ENCODE peak calls at places on chromosomes 6 and 20, in five cellular contexts. One of them, this sample, is unnamed.

GRCh38 chr6:72424476-72424875 is 197.4 kb upstream of the KCNQ5 start:
- DNase-seq in GM23338: no peak
- DNase-seq in neuronal stem cell: no peak
- DNase-seq in neural progenitor cell: no peak
- DNase-seq in mesenchymal stem cell: no peak
- DNase-seq in this sample: no peak

GRCh38 chr20:5316188-5317158 is at the start of gene PROKR2:
- DNase-seq in GM23338: peak
- DNase-seq in mesenchymal stem cell: peak
- DNase-seq in neuronal stem cell: peak
- DNase-seq in neural progenitor cell: peak
- DNase-seq in this sample: no peak

GRCh38 chr20:6651016-6651415 is 116.5 kb upstream of the BMP2 start:
- DNase-seq in neural progenitor cell: no peak
- DNase-seq in neuronal stem cell: no peak
- DNase-seq in mesenchymal stem cell: peak
- DNase-seq in GM23338: no peak
- DNase-seq in this sample: peak

GRCh38 chr20:7708782-7709181 is 231.5 kb downstream of the HAO1 start:
- DNase-seq in neuronal stem cell: no peak
- DNase-seq in neural progenitor cell: no peak
- DNase-seq in mesenchymal stem cell: no peak
- DNase-seq in GM23338: no peak
- DNase-seq in this sample: no peak

GRCh38 chr20:43140719-43141118 is 49.0 kb downstream of the PTPRT start:
- DNase-seq in neural progenitor cell: no peak
- DNase-seq in GM23338: no peak
- DNase-seq in mesenchymal stem cell: no peak
- DNase-seq in neuronal stem cell: no peak
- DNase-seq in this sample: no peak

GRCh38 chr6:4759997-4760396 is 16.2 kb upstream of the CDYL start:
- DNase-seq in neuronal stem cell: no peak
- DNase-seq in neural progenitor cell: no peak
- DNase-seq in mesenchymal stem cell: peak
- DNase-seq in GM23338: no peak
- DNase-seq in this sample: no peak

GRCh38 chr6:56335733-56336132 is 88.4 kb upstream of the COL21A1 start:
- DNase-seq in GM23338: no peak
- DNase-seq in neural progenitor cell: no peak
- DNase-seq in neuronal stem cell: no peak
- DNase-seq in mesenchymal stem cell: peak
- DNase-seq in this sample: peak

GRCh38 chr20:4183361-4183760 is 168.0 kb upstream of the RNF24 start:
- DNase-seq in neuronal stem cell: no peak
- DNase-seq in mesenchymal stem cell: no peak
- DNase-seq in neural progenitor cell: no peak
- DNase-seq in GM23338: no peak
- DNase-seq in this sample: no peak

GRCh38 chr20:39877792-39878191 is 811.2 kb downstream of the MAFB start:
- DNase-seq in neuronal stem cell: no peak
- DNase-seq in mesenchymal stem cell: no peak
- DNase-seq in GM23338: no peak
- DNase-seq in neural progenitor cell: peak
- DNase-seq in this sample: no peak

GRCh38 chr6:43180985-43181384 is 1.0 kb upstream of the CUL9 start:
- DNase-seq in neuronal stem cell: no peak
- DNase-seq in GM23338: peak
- DNase-seq in mesenchymal stem cell: peak
- DNase-seq in neural progenitor cell: no peak
- DNase-seq in this sample: no peak

DNA sequence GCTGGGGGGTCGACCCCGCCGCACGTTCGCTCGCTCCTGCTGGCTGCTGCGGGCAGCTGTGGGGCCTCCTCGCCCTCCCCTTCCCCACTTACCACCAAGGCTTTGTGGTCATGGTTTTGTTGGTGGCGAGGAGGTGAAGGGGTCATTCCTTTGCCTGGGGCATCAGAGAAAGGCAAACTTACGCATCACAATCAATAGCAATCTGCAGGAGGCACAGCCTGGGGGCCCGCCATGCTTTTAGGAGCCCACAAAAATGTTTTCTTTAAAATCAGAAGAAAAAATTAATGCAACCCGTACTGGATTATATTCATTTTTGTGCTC is 137.0 kb downstream of the IMPG1 start:
- DNase-seq in GM23338: peak
- DNase-seq in neural progenitor cell: no peak
- DNase-seq in mesenchymal stem cell: no peak
- DNase-seq in neuronal stem cell: no peak
- DNase-seq in this sample: no peak
- H3K4me2 ChIP-seq in GM23338: peak
- H3K4me2 ChIP-seq in neural progenitor cell: peak
- H3K4me2 ChIP-seq in mesenchymal stem cell: peak
- H3K4me2 ChIP-seq in neuronal stem cell: peak
- H3K4me2 ChIP-seq in this sample: peak

GRCh38 chr6:111204881-111205280 is 117.6 kb downstream of the SLC16A10 start:
- DNase-seq in neural progenitor cell: no peak
- DNase-seq in neuronal stem cell: no peak
- DNase-seq in GM23338: no peak
- DNase-seq in mesenchymal stem cell: no peak
- DNase-seq in this sample: no peak
- H3K4me2 ChIP-seq in neural progenitor cell: no peak
- H3K4me2 ChIP-seq in neuronal stem cell: no peak
- H3K4me2 ChIP-seq in GM23338: no peak
- H3K4me2 ChIP-seq in mesenchymal stem cell: no peak
- H3K4me2 ChIP-seq in this sample: no peak

DNA sequence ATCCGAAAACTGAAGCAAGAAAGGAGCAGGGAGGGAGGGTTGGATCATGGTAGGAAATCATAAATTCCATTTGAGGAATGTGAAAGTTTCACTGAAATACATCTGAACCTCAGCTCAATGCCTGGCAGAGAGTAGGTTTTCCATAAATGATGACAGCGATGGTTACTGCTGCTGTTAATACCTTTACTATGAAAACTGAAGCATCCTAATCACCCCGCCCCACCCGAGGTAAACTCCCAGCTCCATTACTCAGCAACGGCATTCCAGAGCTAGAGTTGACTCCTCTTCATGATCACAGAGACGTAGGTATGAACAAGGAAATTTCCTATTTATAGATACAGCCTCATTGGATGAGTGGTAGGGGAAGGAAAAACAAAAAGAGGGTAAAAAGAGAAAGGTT is 7.1 kb upstream of the SASH1 start:
- DNase-seq in GM23338: no peak
- DNase-seq in neural progenitor cell: no peak
- DNase-seq in mesenchymal stem cell: peak
- DNase-seq in neuronal stem cell: no peak
- DNase-seq in this sample: peak
- H3K4me2 ChIP-seq in GM23338: no peak
- H3K4me2 ChIP-seq in neural progenitor cell: no peak
- H3K4me2 ChIP-seq in mesenchymal stem cell: no peak
- H3K4me2 ChIP-seq in neuronal stem cell: no peak
- H3K4me2 ChIP-seq in this sample: no peak

DNA sequence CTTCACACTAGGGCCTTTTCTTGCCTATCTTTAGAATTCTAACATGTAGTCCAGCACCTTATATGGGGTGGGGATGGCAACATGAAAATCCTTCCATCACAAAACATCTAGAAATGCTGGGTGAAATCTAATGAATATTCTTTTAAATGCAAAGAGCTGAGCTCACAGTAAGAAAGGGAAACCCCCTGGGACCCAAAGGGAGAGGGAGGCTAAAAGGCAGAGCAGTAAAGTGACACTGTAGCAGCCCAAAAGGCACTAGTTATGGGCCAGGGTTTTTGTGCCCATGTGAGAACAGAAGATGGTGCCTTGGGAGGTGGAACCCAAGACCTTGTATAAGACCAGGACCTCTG is 66.7 kb downstream of the TRAM2 start:
- DNase-seq in neural progenitor cell: no peak
- DNase-seq in mesenchymal stem cell: no peak
- DNase-seq in GM23338: no peak
- DNase-seq in neuronal stem cell: no peak
- DNase-seq in this sample: no peak
- H3K4me2 ChIP-seq in neural progenitor cell: no peak
- H3K4me2 ChIP-seq in mesenchymal stem cell: no peak
- H3K4me2 ChIP-seq in GM23338: peak
- H3K4me2 ChIP-seq in neuronal stem cell: no peak
- H3K4me2 ChIP-seq in this sample: no peak

GRCh38 chr20:41051426-41051825 is 22.8 kb downstream of the TOP1 start:
- DNase-seq in mesenchymal stem cell: no peak
- DNase-seq in neuronal stem cell: no peak
- DNase-seq in GM23338: no peak
- DNase-seq in neural progenitor cell: no peak
- DNase-seq in this sample: no peak
- H3K4me2 ChIP-seq in mesenchymal stem cell: no peak
- H3K4me2 ChIP-seq in neuronal stem cell: no peak
- H3K4me2 ChIP-seq in GM23338: no peak
- H3K4me2 ChIP-seq in neural progenitor cell: no peak
- H3K4me2 ChIP-seq in this sample: no peak

GRCh38 chr6:134106702-134107101 is 54.3 kb upstream of the SLC2A12 start:
- DNase-seq in mesenchymal stem cell: no peak
- DNase-seq in GM23338: no peak
- DNase-seq in neuronal stem cell: no peak
- DNase-seq in neural progenitor cell: no peak
- DNase-seq in this sample: peak

GRCh38 chr6:134101479-134101878 is 49.1 kb upstream of the SLC2A12 start:
- DNase-seq in neuronal stem cell: no peak
- DNase-seq in GM23338: no peak
- DNase-seq in mesenchymal stem cell: no peak
- DNase-seq in neural progenitor cell: no peak
- DNase-seq in this sample: no peak

GRCh38 chr6:134103004-134103403 is 50.6 kb upstream of the SLC2A12 start:
- DNase-seq in mesenchymal stem cell: no peak
- DNase-seq in GM23338: no peak
- DNase-seq in neuronal stem cell: no peak
- DNase-seq in neural progenitor cell: no peak
- DNase-seq in this sample: no peak

GRCh38 chr6:134111062-134111677 is 58.7 kb upstream of the SLC2A12 start:
- DNase-seq in GM23338: peak
- DNase-seq in neural progenitor cell: peak
- DNase-seq in neuronal stem cell: peak
- DNase-seq in mesenchymal stem cell: peak
- DNase-seq in this sample: peak

GRCh38 chr6:134105903-134106302 is 53.5 kb upstream of the SLC2A12 start:
- DNase-seq in neuronal stem cell: no peak
- DNase-seq in neural progenitor cell: no peak
- DNase-seq in GM23338: no peak
- DNase-seq in mesenchymal stem cell: no peak
- DNase-seq in this sample: no peak
- H3K4me2 ChIP-seq in neuronal stem cell: no peak
- H3K4me2 ChIP-seq in neural progenitor cell: no peak
- H3K4me2 ChIP-seq in GM23338: no peak
- H3K4me2 ChIP-seq in mesenchymal stem cell: no peak
- H3K4me2 ChIP-seq in this sample: no peak

DNA sequence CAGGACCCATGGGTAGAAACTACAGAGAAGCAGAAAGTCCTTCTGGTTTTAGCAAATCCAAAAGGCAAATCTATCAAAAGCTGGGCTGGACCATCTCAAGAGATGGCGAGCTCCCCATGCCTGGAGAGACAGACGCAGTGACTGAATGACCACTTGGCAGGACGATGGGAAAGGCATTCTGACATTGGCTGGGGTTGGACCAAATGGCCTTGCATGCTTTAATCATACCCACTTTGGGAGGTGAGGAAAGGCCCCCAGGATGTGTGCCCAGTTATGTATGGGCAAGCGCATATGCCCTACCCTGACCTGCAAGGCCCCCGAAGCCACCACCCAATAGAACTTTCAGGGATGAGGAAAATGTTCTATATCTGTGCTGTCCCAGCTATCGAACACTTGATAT is 45.1 kb downstream of the JPH2 start:
- DNase-seq in neural progenitor cell: no peak
- DNase-seq in mesenchymal stem cell: no peak
- DNase-seq in GM23338: no peak
- DNase-seq in neuronal stem cell: no peak
- DNase-seq in this sample: no peak
- H3K4me2 ChIP-seq in neural progenitor cell: no peak
- H3K4me2 ChIP-seq in mesenchymal stem cell: no peak
- H3K4me2 ChIP-seq in GM23338: no peak
- H3K4me2 ChIP-seq in neuronal stem cell: no peak
- H3K4me2 ChIP-seq in this sample: no peak